ENCODE peak calls at places on chromosomes 12 and 14, in five cellular contexts. G, R, Z, E and Q are unnamed samples.

GRCh38 chr12:24414421-24414820 is 465.0 kb upstream of the SOX5 start:
- DNase-seq in R (no peak), Z (no peak), E (no peak), G (no peak), Q (no peak)

GRCh38 chr12:116136340-116136739 is 141.2 kb downstream of the MED13L start:
- DNase-seq in E (no peak), G (no peak), Z (no peak), R (no peak), Q (no peak)

GRCh38 chr12:91182664-91183455 is at the start of gene DCN:
- DNase-seq in Z (no peak), G (no peak), E (no peak), R (no peak), Q (no peak)

GRCh38 chr14:31703056-31703455 is 141.9 kb downstream of the NUBPL start:
- DNase-seq in E (no peak), Z (no peak), R (no peak), G (no peak), Q (no peak)

GRCh38 chr14:73740921-73741326 is 26.7 kb upstream of the PNMA1 start:
- DNase-seq in Z (no peak), R (peak; percentile 87), E (no peak), G (no peak), Q (no peak)

GRCh38 chr12:41636658-41637057 is 448.5 kb downstream of the PDZRN4 start:
- DNase-seq in E (no peak), Z (no peak), R (no peak), G (no peak), Q (no peak)

GRCh38 chr12:6950944-6951540 is at the start of gene PTPN6:
- DNase-seq in Z (no peak), E (no peak), R (peak; percentile 63), G (peak; percentile 62), Q (no peak)

GRCh38 chr14:24167527-24168114 is 4.3 kb upstream of the REC8 start:
- DNase-seq in E (no peak), Z (no peak), R (no peak), G (no peak), Q (no peak)

GRCh38 chr12:52230364-52231281 is 2.4 kb upstream of the KRT7 start:
- DNase-seq in Z (peak; percentile 91), E (no peak), R (no peak), G (no peak), Q (no peak)

GRCh38 chr14:80172380-80173055 is 38.8 kb downstream of the DIO2 start:
- DNase-seq in Z (no peak), E (no peak), R (no peak), G (no peak), Q (no peak)

GRCh38 chr14:57526942-57527341 is 33.3 kb upstream of the CCDC198 start:
- DNase-seq in R (no peak), E (no peak), G (no peak), Z (no peak), Q (no peak)

GRCh38 chr14:74605531-74606223 is 6.4 kb downstream of the LTBP2 start:
- DNase-seq in E (no peak), R (no peak), G (no peak), Z (no peak), Q (no peak)

GRCh38 chr14:93619176-93619793 is 169.0 kb downstream of the PRIMA1 start:
- DNase-seq in R (no peak), E (no peak), G (peak; percentile 4), Z (no peak), Q (no peak)

GRCh38 chr14:56423591-56423991 is 156.0 kb upstream of the TMEM260 start:
- DNase-seq in E (no peak), G (no peak), Z (no peak), R (no peak), Q (no peak)

GRCh38 chr14:96589577-96589976 is 87.4 kb downstream of the PAPOLA start:
- DNase-seq in Z (no peak), E (no peak), R (no peak), G (no peak), Q (no peak)

GRCh38 chr14:91401751-91402150 is 15.9 kb downstream of the CCDC88C start:
- DNase-seq in Z (no peak), R (no peak), G (no peak), E (no peak), Q (no peak)

GRCh38 chr14:100816950-100817901 is 8.7 kb upstream of the MEG3 start:
- DNase-seq in R (no peak), E (no peak), Z (no peak), G (no peak), Q (no peak)

GRCh38 chr12:110270125-110270962 is 10.7 kb upstream of the ATP2A2 start:
- DNase-seq in G (no peak), R (no peak), E (no peak), Z (no peak), Q (no peak)

GRCh38 chr14:30443368-30444007 is 115.5 kb upstream of the G2E3 start:
- DNase-seq in Z (peak; percentile 23), R (no peak), G (no peak), E (no peak), Q (no peak)

GRCh38 chr12:69007858-69008314 is 74.9 kb upstream of the CPM start:
- DNase-seq in G (no peak), E (no peak), R (no peak), Z (no peak), Q (no peak)

GRCh38 chr12:43937947-43938346 is 102.1 kb downstream of the TMEM117 start:
- DNase-seq in G (no peak), R (no peak), E (no peak), Z (no peak), Q (no peak)

GRCh38 chr12:64722835-64723234 is 36.4 kb downstream of the GNS start:
- DNase-seq in Z (no peak), G (no peak), E (no peak), R (no peak), Q (no peak)

GRCh38 chr12:3559601-3560294 is 68.7 kb downstream of the PRMT8 start:
- DNase-seq in R (no peak), G (no peak), E (no peak), Z (no peak), Q (no peak)

GRCh38 chr14:103949386-103949785 is 7.1 kb upstream of the RD3L start:
- DNase-seq in Z (no peak), R (no peak), E (no peak), G (no peak), Q (no peak)

GRCh38 chr12:67222302-67222701 is 46.9 kb upstream of the CAND1 start:
- DNase-seq in G (no peak), E (no peak), Z (no peak), R (no peak), Q (no peak)

GRCh38 chr12:19572920-19573558 is 133.7 kb downstream of the AEBP2 start:
- DNase-seq in Z (peak; percentile 57), E (no peak), G (no peak), R (no peak), Q (no peak)

GRCh38 chr14:45807187-45807586 is 554.2 kb upstream of the MIS18BP1 start:
- DNase-seq in G (no peak), Z (no peak), R (no peak), E (no peak), Q (no peak)

GRCh38 chr14:35159742-35160409 is 37.5 kb downstream of the PRORP start:
- DNase-seq in G (no peak), E (no peak), Z (peak; percentile 78), R (no peak), Q (peak; percentile 91)

GRCh38 chr12:124507188-124508109 is 60.0 kb downstream of the NCOR2 start:
- DNase-seq in E (no peak), Z (no peak), R (no peak), G (no peak), Q (no peak)

GRCh38 chr12:78568326-78569020 is 296.1 kb upstream of the SYT1 start:
- DNase-seq in R (no peak), Z (no peak), E (no peak), G (no peak), Q (peak; percentile 3)

GRCh38 chr12:113874999-113875561 is 91.0 kb downstream of the RBM19 start:
- DNase-seq in G (no peak), Z (no peak), R (peak; percentile 43), E (no peak), Q (no peak)

GRCh38 chr12:96078281-96078761 is 42.9 kb upstream of the LTA4H start:
- DNase-seq in E (no peak), G (no peak), R (no peak), Z (no peak), Q (no peak)

GRCh38 chr12:31353730-31354708 is 28.1 kb upstream of the SINHCAF start:
- DNase-seq in E (no peak), R (no peak), Z (no peak), G (no peak), Q (no peak)

GRCh38 chr12:31318870-31319269 is 7.1 kb downstream of the SINHCAF start:
- DNase-seq in G (no peak), R (no peak), Z (no peak), E (no peak), Q (no peak)

GRCh38 chr14:75138492-75138891 is 11.6 kb upstream of the NEK9 start:
- DNase-seq in R (no peak), Z (no peak), E (no peak), G (no peak), Q (no peak)

GRCh38 chr12:131505561-131505960 is 205.3 kb upstream of the SFSWAP start:
- DNase-seq in E (no peak), G (no peak), R (no peak), Z (no peak), Q (no peak)

GRCh38 chr14:90545966-90546751 is 149.3 kb downstream of the CALM1 start:
- DNase-seq in G (no peak), Z (no peak), E (no peak), R (peak; percentile 36), Q (no peak)